ENCODE peak calls at places on chromosomes 3 and 15, in six cellular contexts. P, O, N, V, Y and A are unnamed samples.

GRCh38 chr15:70077436-70077835 is 20.3 kb downstream of the TLE3 start:
- DNase-seq in P (peak), O (no peak), N (no peak), V (no peak), Y (peak), A (peak)

GRCh38 chr3:57646723-57647122 is 46.2 kb downstream of the DENND6A start:
- DNase-seq in P (no peak), O (peak), N (no peak), V (no peak), Y (no peak), A (no peak)

GRCh38 chr3:9866639-9867038 is 13.4 kb downstream of the CIDEC start:
- DNase-seq in P (no peak), O (no peak), N (no peak), V (no peak), Y (no peak), A (no peak)

GRCh38 chr3:43390255-43390588 is 103.9 kb downstream of the SNRK start:
- DNase-seq in P (no peak), O (no peak), N (no peak), V (no peak), Y (no peak), A (no peak)

GRCh38 chr3:59850352-59850870 is 800.6 kb upstream of the CFAP20DC start:
- DNase-seq in P (no peak), O (no peak), N (no peak), V (no peak), Y (no peak), A (no peak)

GRCh38 chr15:19987389-19988048 is 554.1 kb downstream of the GOLGA6L6 start:
- DNase-seq in P (no peak), O (no peak), N (peak), V (no peak), Y (no peak), A (no peak)

GRCh38 chr3:128503164-128503651 is 10.2 kb upstream of the GATA2 start:
- DNase-seq in P (no peak), O (no peak), N (peak), V (no peak), Y (no peak), A (no peak)

GRCh38 chr3:4166540-4166939 is 136.6 kb upstream of the SETMAR start:
- DNase-seq in P (no peak), O (no peak), N (no peak), V (no peak), Y (no peak), A (no peak)

GRCh38 chr3:139016430-139017048 is 4.2 kb downstream of the PRR23B start:
- DNase-seq in P (no peak), O (no peak), N (no peak), V (no peak), Y (no peak), A (no peak)

GRCh38 chr3:38224357-38224756 is 41.3 kb upstream of the SLC22A13 start:
- DNase-seq in P (no peak), O (no peak), N (no peak), V (no peak), Y (no peak), A (no peak)

GRCh38 chr3:15409774-15410173 is 17.6 kb downstream of the METTL6 start:
- DNase-seq in P (no peak), O (no peak), N (no peak), V (no peak), Y (no peak), A (no peak)

GRCh38 chr3:144564011-144564410 is 592.4 kb downstream of the DIPK2A start:
- DNase-seq in P (no peak), O (peak), N (no peak), V (no peak), Y (no peak), A (no peak)

GRCh38 chr3:111496894-111497559 is 45.0 kb upstream of the CD96 start:
- DNase-seq in P (no peak), O (no peak), N (no peak), V (no peak), Y (no peak), A (no peak)
- H3K27ac ChIP-seq in P (no peak), O (no peak), N (no peak), V (no peak), Y (no peak), A (no peak)

DNA sequence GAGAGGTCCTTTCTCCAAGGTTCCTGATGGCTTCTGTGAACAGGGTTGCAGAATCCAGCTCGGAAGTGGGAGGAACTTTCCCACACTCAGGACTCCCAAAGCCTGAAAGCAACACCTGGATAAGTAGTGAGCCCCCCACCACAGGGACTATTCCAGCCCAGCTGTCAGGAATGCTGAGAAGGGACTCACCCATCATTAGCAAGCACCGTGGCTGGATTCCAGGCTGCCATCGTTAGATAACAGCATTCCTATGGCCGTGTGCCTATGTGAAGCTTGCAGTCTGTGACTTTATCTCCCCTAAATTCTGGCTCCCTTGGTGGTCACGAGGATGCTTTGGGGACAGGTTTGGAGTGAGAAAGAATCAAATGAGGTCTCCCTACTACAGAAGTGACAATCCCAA is 61.6 kb downstream of the CACNA2D2 start:
- DNase-seq in P (no peak), O (no peak), N (no peak), V (no peak), Y (no peak), A (no peak)
- H3K27ac ChIP-seq in P (no peak), O (no peak), N (no peak), V (no peak), Y (no peak), A (no peak)

DNA sequence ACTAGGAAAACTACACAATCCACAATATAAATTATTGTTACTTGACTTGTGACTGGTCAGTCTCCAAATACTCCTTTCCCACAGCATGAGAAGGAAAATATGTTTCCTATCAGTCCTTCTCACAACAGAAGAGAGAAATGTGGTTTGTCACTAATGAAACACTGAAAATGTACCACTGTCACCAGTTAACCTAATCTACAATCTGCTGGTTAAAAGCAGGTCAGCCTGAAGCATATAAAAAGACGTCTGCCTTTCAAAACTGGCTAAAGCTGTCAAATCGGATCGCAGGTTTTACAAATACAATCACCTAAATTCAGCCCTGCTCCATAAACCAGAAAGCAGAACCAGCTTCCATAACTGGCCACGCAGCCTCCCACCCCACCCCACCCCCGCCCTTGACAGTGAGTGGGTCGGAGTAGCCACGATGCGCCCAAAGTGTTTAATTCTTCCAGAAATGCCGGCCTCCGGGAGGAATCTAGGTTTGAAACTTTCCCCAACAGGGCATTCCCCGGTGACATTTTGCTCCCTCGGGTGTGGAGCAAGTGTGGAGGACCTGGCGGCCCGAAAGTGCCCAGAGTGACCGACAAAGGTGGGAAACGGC is 699 bp downstream of the ETFA start:
- DNase-seq in P (no peak), O (peak), N (no peak), V (no peak), Y (peak), A (no peak)
- H3K27ac ChIP-seq in P (peak), O (peak), N (no peak), V (peak), Y (peak), A (peak)

DNA sequence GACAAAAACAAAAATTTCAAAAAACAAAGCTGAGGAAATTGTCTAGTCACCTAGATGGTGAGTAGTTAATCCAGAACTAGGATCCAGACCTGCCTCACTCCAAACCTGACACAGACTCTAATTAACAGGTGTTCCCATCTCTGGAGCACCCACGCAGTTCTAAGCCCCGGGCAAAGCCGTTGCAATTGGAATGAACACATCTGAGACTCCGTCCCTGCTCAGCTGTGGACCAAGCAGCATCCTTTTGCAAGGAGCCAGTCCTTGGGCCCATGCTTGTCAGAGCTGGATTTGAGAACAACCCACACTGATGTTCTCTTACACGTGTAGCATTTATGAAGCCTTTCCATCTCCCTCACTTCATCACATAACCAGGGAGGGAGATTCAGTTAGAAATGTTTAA is 54.8 kb downstream of the LMCD1 start:
- DNase-seq in P (no peak), O (no peak), N (no peak), V (no peak), Y (no peak), A (no peak)
- H3K27ac ChIP-seq in P (peak), O (no peak), N (no peak), V (no peak), Y (no peak), A (no peak)

GRCh38 chr3:186411089-186411488 is 49.1 kb upstream of the DGKG start:
- DNase-seq in P (no peak), O (no peak), N (no peak), V (no peak), Y (no peak), A (no peak)

GRCh38 chr3:186417791-186418190 is 55.8 kb upstream of the DGKG start:
- DNase-seq in P (no peak), O (no peak), N (no peak), V (no peak), Y (no peak), A (no peak)

GRCh38 chr3:186411994-186412393 is 50.0 kb upstream of the DGKG start:
- DNase-seq in P (no peak), O (no peak), N (no peak), V (no peak), Y (no peak), A (no peak)

GRCh38 chr3:186414735-186415419 is 52.8 kb upstream of the DGKG start:
- DNase-seq in P (no peak), O (no peak), N (no peak), V (no peak), Y (no peak), A (no peak)

DNA sequence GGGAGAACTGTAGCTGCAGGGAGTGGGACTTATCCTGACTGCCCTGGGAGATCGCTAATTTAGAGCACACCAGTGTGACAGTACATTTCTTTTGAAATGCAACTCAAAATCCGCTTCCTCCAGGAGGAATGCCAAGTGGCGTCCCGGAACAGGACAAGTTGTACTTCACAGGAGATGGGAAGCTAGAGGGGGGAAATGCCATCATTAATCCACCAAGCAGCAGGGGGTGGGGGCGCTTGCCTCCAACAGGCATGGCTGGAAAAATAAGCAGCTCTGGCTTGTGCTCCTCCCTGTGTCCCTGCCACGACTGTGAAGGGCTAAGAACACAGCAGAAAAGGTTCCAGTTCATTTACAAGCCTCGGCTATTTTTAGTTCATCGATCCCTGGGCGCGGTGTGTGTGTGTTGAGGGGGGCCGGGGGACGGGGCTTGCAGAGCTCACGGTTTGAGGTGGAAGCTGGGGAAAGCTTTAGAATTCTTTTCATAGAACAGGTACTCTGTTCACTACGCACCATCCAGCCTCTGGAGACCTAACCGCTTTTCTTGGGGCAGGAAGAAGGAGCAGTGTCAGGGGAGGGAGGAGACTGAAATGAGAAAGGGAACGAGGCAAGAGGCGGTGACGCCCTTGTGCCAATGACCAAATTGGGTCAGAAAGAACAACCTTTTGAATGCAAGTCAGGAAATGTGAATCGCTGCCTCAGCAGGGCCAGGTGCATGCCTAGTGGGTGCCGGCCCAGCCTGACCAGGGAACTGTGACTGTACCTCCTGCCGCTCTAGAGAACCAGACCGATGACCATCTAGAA is 51.8 kb upstream of the DGKG start:
- DNase-seq in P (peak), O (no peak), N (peak), V (peak), Y (peak), A (peak)
- H3K27ac ChIP-seq in P (peak), O (no peak), N (peak), V (no peak), Y (peak), A (peak)